ENCODE peak calls at places on chromosomes 6 and 20, in five cellular contexts. One of them, this sample, is unnamed.

GRCh38 chr6:50974319-50974718 is 155.6 kb downstream of the TFAP2B start:
- DNase-seq in ACHN: no peak
- DNase-seq in lower lobe of right lung: no peak
- DNase-seq in choroid plexus epithelial cell: no peak
- DNase-seq in stimulated activated CD8-positive, alpha-beta memory T cell treated with anti-CD3 and anti-CD28 coated beads, Interleukin-7, amount 100 ng/mL, for 4 hours: no peak
- DNase-seq in this sample: no peak

GRCh38 chr20:38032585-38033329 is 499 bp downstream of the TTI1 start:
- DNase-seq in ACHN: no peak
- DNase-seq in lower lobe of right lung: peak; percentile 73
- DNase-seq in choroid plexus epithelial cell: no peak
- DNase-seq in stimulated activated CD8-positive, alpha-beta memory T cell treated with anti-CD3 and anti-CD28 coated beads, Interleukin-7, amount 100 ng/mL, for 4 hours: peak; percentile 62
- DNase-seq in this sample: no peak

GRCh38 chr20:18288748-18289705 is 700 bp downstream of the ZNF133 start:
- DNase-seq in ACHN: peak; percentile 21
- DNase-seq in lower lobe of right lung: no peak
- DNase-seq in choroid plexus epithelial cell: peak; percentile 35
- DNase-seq in stimulated activated CD8-positive, alpha-beta memory T cell treated with anti-CD3 and anti-CD28 coated beads, Interleukin-7, amount 100 ng/mL, for 4 hours: no peak
- DNase-seq in this sample: no peak

GRCh38 chr6:142773324-142773723 is 171.7 kb downstream of the HIVEP2 start:
- DNase-seq in ACHN: no peak
- DNase-seq in lower lobe of right lung: no peak
- DNase-seq in choroid plexus epithelial cell: no peak
- DNase-seq in stimulated activated CD8-positive, alpha-beta memory T cell treated with anti-CD3 and anti-CD28 coated beads, Interleukin-7, amount 100 ng/mL, for 4 hours: no peak
- DNase-seq in this sample: no peak

GRCh38 chr6:146968041-146968760 is 236.0 kb upstream of the STXBP5 start:
- DNase-seq in ACHN: no peak
- DNase-seq in lower lobe of right lung: no peak
- DNase-seq in choroid plexus epithelial cell: peak; percentile 92
- DNase-seq in stimulated activated CD8-positive, alpha-beta memory T cell treated with anti-CD3 and anti-CD28 coated beads, Interleukin-7, amount 100 ng/mL, for 4 hours: no peak
- DNase-seq in this sample: no peak

GRCh38 chr6:127464881-127465459 is 5.8 kb upstream of the KIAA0408 start:
- DNase-seq in ACHN: peak; percentile 62
- DNase-seq in lower lobe of right lung: peak; percentile 66
- DNase-seq in choroid plexus epithelial cell: peak; percentile 89
- DNase-seq in stimulated activated CD8-positive, alpha-beta memory T cell treated with anti-CD3 and anti-CD28 coated beads, Interleukin-7, amount 100 ng/mL, for 4 hours: peak; percentile 27
- DNase-seq in this sample: peak; percentile 22

GRCh38 chr6:51339728-51340127 is 521.1 kb downstream of the TFAP2B start:
- DNase-seq in ACHN: no peak
- DNase-seq in lower lobe of right lung: no peak
- DNase-seq in choroid plexus epithelial cell: no peak
- DNase-seq in stimulated activated CD8-positive, alpha-beta memory T cell treated with anti-CD3 and anti-CD28 coated beads, Interleukin-7, amount 100 ng/mL, for 4 hours: no peak
- DNase-seq in this sample: no peak

GRCh38 chr20:8837396-8837795 is 231.5 kb upstream of the PLCB4 start:
- DNase-seq in ACHN: no peak
- DNase-seq in lower lobe of right lung: no peak
- DNase-seq in choroid plexus epithelial cell: peak; percentile 79
- DNase-seq in stimulated activated CD8-positive, alpha-beta memory T cell treated with anti-CD3 and anti-CD28 coated beads, Interleukin-7, amount 100 ng/mL, for 4 hours: no peak
- DNase-seq in this sample: no peak

GRCh38 chr6:142242269-142242668 is 59.5 kb upstream of the ADGRG6 start:
- DNase-seq in ACHN: no peak
- DNase-seq in lower lobe of right lung: no peak
- DNase-seq in choroid plexus epithelial cell: peak; percentile 29
- DNase-seq in stimulated activated CD8-positive, alpha-beta memory T cell treated with anti-CD3 and anti-CD28 coated beads, Interleukin-7, amount 100 ng/mL, for 4 hours: no peak
- DNase-seq in this sample: no peak

GRCh38 chr20:4808872-4809271 is 87.2 kb downstream of the PRND start:
- DNase-seq in ACHN: no peak
- DNase-seq in lower lobe of right lung: no peak
- DNase-seq in choroid plexus epithelial cell: peak; percentile 15
- DNase-seq in stimulated activated CD8-positive, alpha-beta memory T cell treated with anti-CD3 and anti-CD28 coated beads, Interleukin-7, amount 100 ng/mL, for 4 hours: no peak
- DNase-seq in this sample: no peak

GRCh38 chr6:155850408-155850841 is 394.8 kb upstream of the NOX3 start:
- DNase-seq in ACHN: no peak
- DNase-seq in lower lobe of right lung: no peak
- DNase-seq in choroid plexus epithelial cell: peak; percentile 46
- DNase-seq in stimulated activated CD8-positive, alpha-beta memory T cell treated with anti-CD3 and anti-CD28 coated beads, Interleukin-7, amount 100 ng/mL, for 4 hours: no peak
- DNase-seq in this sample: no peak